ENCODE peak calls at places on chromosome 18, in four cellular contexts. N, V, Z and S are unnamed samples.

GRCh38 chr18:46174317-46175039 is 70.3 kb downstream of the HAUS1 start:
- DNase-seq in N (no peak), V (no peak), Z (peak; percentile 48), S (peak; percentile 49)

GRCh38 chr18:21703241-21703820 is 1.2 kb downstream of the ABHD3 start:
- DNase-seq in N (peak; percentile 34), V (no peak), Z (peak; percentile 5), S (peak; percentile 41)

GRCh38 chr18:36130039-36130831 is 536 bp downstream of the ELP2 start:
- DNase-seq in N (no peak), V (no peak), Z (no peak), S (no peak)

GRCh38 chr18:58967643-58968291 is 103.1 kb downstream of the ZNF532 start:
- DNase-seq in N (no peak), V (no peak), Z (no peak), S (no peak)

GRCh38 chr18:904135-905090 is at the start of gene ADCYAP1:
- DNase-seq in N (no peak), V (no peak), Z (no peak), S (no peak)

GRCh38 chr18:55249572-55249971 is 290.3 kb upstream of the CCDC68 start:
- DNase-seq in N (no peak), V (no peak), Z (no peak), S (no peak)

GRCh38 chr18:65788373-65788772 is 37.6 kb downstream of the CDH7 start:
- DNase-seq in N (no peak), V (no peak), Z (peak; percentile 4), S (no peak)

GRCh38 chr18:49127606-49128190 is 176.9 kb upstream of the SMAD7 start:
- DNase-seq in N (no peak), V (no peak), Z (no peak), S (no peak)